ENCODE peak calls at places on chromosome 6, in ten cellular contexts. D, G, E, F, N, X, A, H, S and U are unnamed samples.

GRCh38 chr6:33633462-33634158 is 12.5 kb downstream of the ITPR3 start:
- DNase-seq in N (peak), E (peak), D (peak), F (peak), S (peak), X (peak), A (no peak), G (peak), H (no peak), U (no peak)

GRCh38 chr6:116381000-116381399 is 10.3 kb downstream of the DSE start:
- DNase-seq in D (no peak), S (no peak), X (no peak), H (no peak), G (no peak), A (no peak), F (no peak), E (peak), N (no peak), U (no peak)

GRCh38 chr6:170135821-170136471 is 154.9 kb downstream of the DLL1 start:
- DNase-seq in E (no peak), F (no peak), X (peak), D (no peak), H (no peak), S (no peak), N (peak), A (no peak), G (no peak), U (no peak)

GRCh38 chr6:154923199-154923869 is 71.8 kb upstream of the TIAM2 start:
- DNase-seq in E (no peak), X (peak), F (no peak), H (no peak), G (no peak), D (no peak), N (no peak), A (no peak), S (no peak), U (no peak)

GRCh38 chr6:26571592-26572296 is 25.0 kb upstream of the ABT1 start:
- DNase-seq in G (peak), N (no peak), E (peak), A (peak), F (no peak), X (peak), S (peak), D (peak), H (peak), U (no peak)

GRCh38 chr6:151440930-151441329 is 11.0 kb downstream of the RMND1 start:
- DNase-seq in A (no peak), X (no peak), E (no peak), D (peak), N (no peak), G (no peak), S (no peak), F (no peak), H (no peak), U (no peak)

GRCh38 chr6:134657751-134658522 is 292.0 kb downstream of the ALDH8A1 start:
- DNase-seq in A (no peak), S (no peak), E (peak), X (no peak), N (no peak), D (peak), G (no peak), H (no peak), F (no peak), U (no peak)

GRCh38 chr6:124002377-124003081 is 198.9 kb downstream of the NKAIN2 start:
- DNase-seq in H (no peak), E (no peak), D (no peak), N (no peak), A (no peak), G (no peak), X (no peak), F (no peak), S (peak), U (no peak)

GRCh38 chr6:106533079-106533478 is 96.2 kb downstream of the RTN4IP1 start:
- DNase-seq in N (no peak), G (no peak), S (no peak), A (no peak), F (no peak), X (peak), E (no peak), H (no peak), D (no peak), U (no peak)